ENCODE peak calls at places on chromosomes 7 and 10, in five cellular contexts. One of them, this sample, is unnamed.

GRCh38 chr7:111587126-111587525 is 24.8 kb upstream of the IMMP2L start:
- DNase-seq in activated T-cell treated with anti-CD3 and anti-CD28 coated beads, Interleukin-2, amount 50 U/mL, for 72 hours: no peak
- DNase-seq in C1 segment of cervical spinal cord: no peak
- DNase-seq in AG09319: no peak
- DNase-seq in ureter: no peak
- DNase-seq in this sample: no peak

GRCh38 chr10:106557951-106558733 is 606.4 kb downstream of the SORCS1 start:
- DNase-seq in ureter: no peak
- DNase-seq in C1 segment of cervical spinal cord: no peak
- DNase-seq in AG09319: no peak
- DNase-seq in activated T-cell treated with anti-CD3 and anti-CD28 coated beads, Interleukin-2, amount 50 U/mL, for 72 hours: no peak
- DNase-seq in this sample: peak

GRCh38 chr10:3923033-3923432 is 138.0 kb upstream of the KLF6 start:
- DNase-seq in activated T-cell treated with anti-CD3 and anti-CD28 coated beads, Interleukin-2, amount 50 U/mL, for 72 hours: no peak
- DNase-seq in ureter: no peak
- DNase-seq in AG09319: no peak
- DNase-seq in C1 segment of cervical spinal cord: no peak
- DNase-seq in this sample: no peak

GRCh38 chr10:97065128-97065527 is 120.6 kb downstream of the SLIT1 start:
- DNase-seq in C1 segment of cervical spinal cord: no peak
- DNase-seq in activated T-cell treated with anti-CD3 and anti-CD28 coated beads, Interleukin-2, amount 50 U/mL, for 72 hours: no peak
- DNase-seq in ureter: no peak
- DNase-seq in AG09319: no peak
- DNase-seq in this sample: peak

GRCh38 chr7:149686001-149686400 is 87.4 kb downstream of the ZNF467 start:
- DNase-seq in C1 segment of cervical spinal cord: no peak
- DNase-seq in AG09319: no peak
- DNase-seq in ureter: no peak
- DNase-seq in activated T-cell treated with anti-CD3 and anti-CD28 coated beads, Interleukin-2, amount 50 U/mL, for 72 hours: no peak
- DNase-seq in this sample: peak

GRCh38 chr7:103075337-103075918 is 488 bp downstream of the ARMC10 start:
- DNase-seq in AG09319: peak
- DNase-seq in ureter: peak
- DNase-seq in activated T-cell treated with anti-CD3 and anti-CD28 coated beads, Interleukin-2, amount 50 U/mL, for 72 hours: peak
- DNase-seq in C1 segment of cervical spinal cord: peak
- DNase-seq in this sample: peak

GRCh38 chr7:103718482-103719415 is 270.7 kb downstream of the RELN start:
- DNase-seq in C1 segment of cervical spinal cord: no peak
- DNase-seq in AG09319: no peak
- DNase-seq in ureter: no peak
- DNase-seq in activated T-cell treated with anti-CD3 and anti-CD28 coated beads, Interleukin-2, amount 50 U/mL, for 72 hours: no peak
- DNase-seq in this sample: peak

GRCh38 chr7:105990726-105991465 is 27.8 kb downstream of the CDHR3 start:
- DNase-seq in activated T-cell treated with anti-CD3 and anti-CD28 coated beads, Interleukin-2, amount 50 U/mL, for 72 hours: no peak
- DNase-seq in C1 segment of cervical spinal cord: no peak
- DNase-seq in ureter: no peak
- DNase-seq in AG09319: no peak
- DNase-seq in this sample: no peak

GRCh38 chr7:159086301-159086925 is 58.3 kb downstream of the VIPR2 start:
- DNase-seq in AG09319: no peak
- DNase-seq in ureter: peak
- DNase-seq in C1 segment of cervical spinal cord: no peak
- DNase-seq in activated T-cell treated with anti-CD3 and anti-CD28 coated beads, Interleukin-2, amount 50 U/mL, for 72 hours: no peak
- DNase-seq in this sample: no peak

GRCh38 chr7:150378115-150378852 is 846 bp upstream of the ZNF775 start:
- DNase-seq in AG09319: no peak
- DNase-seq in C1 segment of cervical spinal cord: peak
- DNase-seq in ureter: peak
- DNase-seq in activated T-cell treated with anti-CD3 and anti-CD28 coated beads, Interleukin-2, amount 50 U/mL, for 72 hours: peak
- DNase-seq in this sample: peak

GRCh38 chr10:100816671-100817070 is 71.3 kb downstream of the PAX2 start:
- DNase-seq in activated T-cell treated with anti-CD3 and anti-CD28 coated beads, Interleukin-2, amount 50 U/mL, for 72 hours: no peak
- DNase-seq in C1 segment of cervical spinal cord: no peak
- DNase-seq in AG09319: no peak
- DNase-seq in ureter: no peak
- DNase-seq in this sample: no peak

GRCh38 chr7:75650062-75650461 is 88.7 kb downstream of the HIP1 start:
- DNase-seq in C1 segment of cervical spinal cord: no peak
- DNase-seq in ureter: no peak
- DNase-seq in AG09319: no peak
- DNase-seq in activated T-cell treated with anti-CD3 and anti-CD28 coated beads, Interleukin-2, amount 50 U/mL, for 72 hours: no peak
- DNase-seq in this sample: peak

GRCh38 chr10:131777921-131778320 is 122.9 kb upstream of the PPP2R2D start:
- DNase-seq in AG09319: no peak
- DNase-seq in C1 segment of cervical spinal cord: no peak
- DNase-seq in activated T-cell treated with anti-CD3 and anti-CD28 coated beads, Interleukin-2, amount 50 U/mL, for 72 hours: no peak
- DNase-seq in ureter: no peak
- DNase-seq in this sample: no peak

GRCh38 chr10:118764195-118764594 is 9.4 kb upstream of the CACUL1 start:
- DNase-seq in AG09319: no peak
- DNase-seq in C1 segment of cervical spinal cord: no peak
- DNase-seq in activated T-cell treated with anti-CD3 and anti-CD28 coated beads, Interleukin-2, amount 50 U/mL, for 72 hours: no peak
- DNase-seq in ureter: no peak
- DNase-seq in this sample: no peak

GRCh38 chr10:8767616-8768015 is 713.1 kb downstream of the GATA3 start:
- DNase-seq in ureter: no peak
- DNase-seq in C1 segment of cervical spinal cord: no peak
- DNase-seq in AG09319: no peak
- DNase-seq in activated T-cell treated with anti-CD3 and anti-CD28 coated beads, Interleukin-2, amount 50 U/mL, for 72 hours: no peak
- DNase-seq in this sample: peak

GRCh38 chr10:68721673-68721963 is 579 bp downstream of the CCAR1 start:
- DNase-seq in ureter: no peak
- DNase-seq in AG09319: no peak
- DNase-seq in activated T-cell treated with anti-CD3 and anti-CD28 coated beads, Interleukin-2, amount 50 U/mL, for 72 hours: no peak
- DNase-seq in C1 segment of cervical spinal cord: no peak
- DNase-seq in this sample: no peak

GRCh38 chr7:143455494-143455893 is 12.2 kb downstream of the TAS2R60 start:
- DNase-seq in activated T-cell treated with anti-CD3 and anti-CD28 coated beads, Interleukin-2, amount 50 U/mL, for 72 hours: no peak
- DNase-seq in ureter: no peak
- DNase-seq in AG09319: no peak
- DNase-seq in C1 segment of cervical spinal cord: no peak
- DNase-seq in this sample: no peak

GRCh38 chr7:137519964-137520363 is 176.4 kb upstream of the PTN start:
- DNase-seq in AG09319: no peak
- DNase-seq in activated T-cell treated with anti-CD3 and anti-CD28 coated beads, Interleukin-2, amount 50 U/mL, for 72 hours: no peak
- DNase-seq in C1 segment of cervical spinal cord: no peak
- DNase-seq in ureter: no peak
- DNase-seq in this sample: peak

GRCh38 chr7:84612976-84613375 is 418.4 kb upstream of the SEMA3A start:
- DNase-seq in ureter: no peak
- DNase-seq in C1 segment of cervical spinal cord: no peak
- DNase-seq in activated T-cell treated with anti-CD3 and anti-CD28 coated beads, Interleukin-2, amount 50 U/mL, for 72 hours: no peak
- DNase-seq in AG09319: no peak
- DNase-seq in this sample: no peak

This sample was measured in M059J.